ENCODE peak calls at places on chromosomes 3 and 15, in eight cellular contexts. One of them, this sample, is unnamed.
A peak's percentile ranks its signal among the peaks of the same experiment; 100 is the strongest.

GRCh38 chr15:29103825-29104565 is 165.6 kb downstream of the NSMCE3 start:
- DNase-seq in AML-193: no peak
- DNase-seq in HTR-8/SVneo: peak; percentile 33
- DNase-seq in ovary: peak; percentile 86
- DNase-seq in hypothalamus: peak; percentile 82
- DNase-seq in lower leg skin: no peak
- DNase-seq in amniotic stem cell: peak; percentile 47
- DNase-seq in activated naive CD4-positive, alpha-beta T cell treated with Interleukin-2 at 50 U/mL for 16 hours: peak; percentile 60
- DNase-seq in this sample: peak; percentile 67

GRCh38 chr3:73148653-73149052 is 87.2 kb downstream of the EBLN2 start:
- DNase-seq in AML-193: no peak
- DNase-seq in HTR-8/SVneo: no peak
- DNase-seq in ovary: no peak
- DNase-seq in hypothalamus: no peak
- DNase-seq in lower leg skin: no peak
- DNase-seq in amniotic stem cell: no peak
- DNase-seq in activated naive CD4-positive, alpha-beta T cell treated with Interleukin-2 at 50 U/mL for 16 hours: no peak
- DNase-seq in this sample: no peak

GRCh38 chr3:194730369-194730768 is 44.7 kb downstream of the FAM43A start:
- DNase-seq in AML-193: no peak
- DNase-seq in HTR-8/SVneo: no peak
- DNase-seq in ovary: no peak
- DNase-seq in hypothalamus: no peak
- DNase-seq in lower leg skin: no peak
- DNase-seq in amniotic stem cell: no peak
- DNase-seq in activated naive CD4-positive, alpha-beta T cell treated with Interleukin-2 at 50 U/mL for 16 hours: no peak
- DNase-seq in this sample: no peak

GRCh38 chr3:81951106-81951505 is 189.7 kb upstream of the GBE1 start:
- DNase-seq in AML-193: no peak
- DNase-seq in HTR-8/SVneo: no peak
- DNase-seq in ovary: no peak
- DNase-seq in hypothalamus: no peak
- DNase-seq in lower leg skin: no peak
- DNase-seq in amniotic stem cell: no peak
- DNase-seq in activated naive CD4-positive, alpha-beta T cell treated with Interleukin-2 at 50 U/mL for 16 hours: no peak
- DNase-seq in this sample: no peak

GRCh38 chr3:89504432-89504831 is 397.0 kb downstream of the EPHA3 start:
- DNase-seq in AML-193: no peak
- DNase-seq in HTR-8/SVneo: no peak
- DNase-seq in ovary: no peak
- DNase-seq in hypothalamus: no peak
- DNase-seq in lower leg skin: no peak
- DNase-seq in amniotic stem cell: no peak
- DNase-seq in activated naive CD4-positive, alpha-beta T cell treated with Interleukin-2 at 50 U/mL for 16 hours: no peak
- DNase-seq in this sample: no peak

GRCh38 chr3:115830764-115831395 is 207.6 kb downstream of the GAP43 start:
- DNase-seq in AML-193: no peak
- DNase-seq in HTR-8/SVneo: no peak
- DNase-seq in ovary: no peak
- DNase-seq in hypothalamus: no peak
- DNase-seq in lower leg skin: no peak
- DNase-seq in amniotic stem cell: no peak
- DNase-seq in activated naive CD4-positive, alpha-beta T cell treated with Interleukin-2 at 50 U/mL for 16 hours: no peak
- DNase-seq in this sample: no peak

GRCh38 chr15:100968043-100968966 is 49.1 kb downstream of the LRRK1 start:
- DNase-seq in AML-193: no peak
- DNase-seq in HTR-8/SVneo: peak; percentile 8
- DNase-seq in ovary: no peak
- DNase-seq in hypothalamus: no peak
- DNase-seq in lower leg skin: no peak
- DNase-seq in amniotic stem cell: peak; percentile 29
- DNase-seq in activated naive CD4-positive, alpha-beta T cell treated with Interleukin-2 at 50 U/mL for 16 hours: no peak
- DNase-seq in this sample: no peak

GRCh38 chr15:41621200-41622193 is 38.7 kb upstream of the MGA start:
- DNase-seq in AML-193: no peak
- DNase-seq in HTR-8/SVneo: peak; percentile 83
- DNase-seq in ovary: peak; percentile 91
- DNase-seq in hypothalamus: peak; percentile 83
- DNase-seq in lower leg skin: peak; percentile 96
- DNase-seq in amniotic stem cell: peak; percentile 56
- DNase-seq in activated naive CD4-positive, alpha-beta T cell treated with Interleukin-2 at 50 U/mL for 16 hours: peak; percentile 82
- DNase-seq in this sample: peak; percentile 85

GRCh38 chr15:63502137-63502801 is 2.1 kb upstream of the USP3 start:
- DNase-seq in AML-193: no peak
- DNase-seq in HTR-8/SVneo: no peak
- DNase-seq in ovary: no peak
- DNase-seq in hypothalamus: no peak
- DNase-seq in lower leg skin: no peak
- DNase-seq in amniotic stem cell: no peak
- DNase-seq in activated naive CD4-positive, alpha-beta T cell treated with Interleukin-2 at 50 U/mL for 16 hours: no peak
- DNase-seq in this sample: no peak